ENCODE peak calls at places on chromosomes 2 and 18, in six cellular contexts. One of them, this sample, is unnamed.

GRCh38 chr2:225608136-225608535 is 208.6 kb downstream of the NYAP2 start:
- DNase-seq in epithelial cell of esophagus: no peak
- DNase-seq in GM13977: no peak
- DNase-seq in CD4-positive, alpha-beta T cell: no peak
- DNase-seq in fibroblast of the aortic adventitia: no peak
- DNase-seq in foreskin fibroblast: no peak
- DNase-seq in this sample: no peak

GRCh38 chr2:132871829-132872228 is 201.8 kb upstream of the LYPD1 start:
- DNase-seq in CD4-positive, alpha-beta T cell: no peak
- DNase-seq in foreskin fibroblast: no peak
- DNase-seq in epithelial cell of esophagus: no peak
- DNase-seq in GM13977: no peak
- DNase-seq in fibroblast of the aortic adventitia: no peak
- DNase-seq in this sample: no peak

GRCh38 chr18:42196651-42197050 is 241.6 kb downstream of the PIK3C3 start:
- DNase-seq in fibroblast of the aortic adventitia: no peak
- DNase-seq in GM13977: no peak
- DNase-seq in CD4-positive, alpha-beta T cell: no peak
- DNase-seq in foreskin fibroblast: no peak
- DNase-seq in epithelial cell of esophagus: no peak
- DNase-seq in this sample: no peak

GRCh38 chr2:55519908-55520885 is 679 bp downstream of the CFAP36 start:
- DNase-seq in GM13977: peak; percentile 6
- DNase-seq in fibroblast of the aortic adventitia: peak; percentile 31
- DNase-seq in foreskin fibroblast: peak; percentile 16
- DNase-seq in epithelial cell of esophagus: peak; percentile 34
- DNase-seq in CD4-positive, alpha-beta T cell: peak; percentile 48
- DNase-seq in this sample: no peak

GRCh38 chr18:80200932-80201672 is 46.2 kb downstream of the PARD6G start:
- DNase-seq in fibroblast of the aortic adventitia: no peak
- DNase-seq in CD4-positive, alpha-beta T cell: no peak
- DNase-seq in GM13977: no peak
- DNase-seq in foreskin fibroblast: no peak
- DNase-seq in epithelial cell of esophagus: no peak
- DNase-seq in this sample: no peak

GRCh38 chr2:56741601-56742102 is 557.9 kb downstream of the CCDC85A start:
- DNase-seq in foreskin fibroblast: peak; percentile 52
- DNase-seq in GM13977: no peak
- DNase-seq in CD4-positive, alpha-beta T cell: no peak
- DNase-seq in epithelial cell of esophagus: peak; percentile 91
- DNase-seq in fibroblast of the aortic adventitia: peak; percentile 88
- DNase-seq in this sample: no peak

GRCh38 chr2:235394278-235394828 is 99.5 kb upstream of the AGAP1 start:
- DNase-seq in GM13977: no peak
- DNase-seq in fibroblast of the aortic adventitia: peak; percentile 47
- DNase-seq in epithelial cell of esophagus: peak; percentile 74
- DNase-seq in CD4-positive, alpha-beta T cell: no peak
- DNase-seq in foreskin fibroblast: peak; percentile 30
- DNase-seq in this sample: no peak

GRCh38 chr2:210363876-210364275 is 48.9 kb upstream of the MYL1 start:
- DNase-seq in GM13977: no peak
- DNase-seq in epithelial cell of esophagus: no peak
- DNase-seq in CD4-positive, alpha-beta T cell: no peak
- DNase-seq in foreskin fibroblast: no peak
- DNase-seq in fibroblast of the aortic adventitia: no peak
- DNase-seq in this sample: no peak

GRCh38 chr18:33010149-33010548 is 237.3 kb upstream of the KLHL14 start:
- DNase-seq in fibroblast of the aortic adventitia: no peak
- DNase-seq in GM13977: no peak
- DNase-seq in epithelial cell of esophagus: no peak
- DNase-seq in foreskin fibroblast: no peak
- DNase-seq in CD4-positive, alpha-beta T cell: no peak
- DNase-seq in this sample: no peak

GRCh38 chr2:75276093-75277055 is 77.1 kb upstream of the TACR1 start:
- DNase-seq in epithelial cell of esophagus: peak; percentile 78
- DNase-seq in foreskin fibroblast: peak; percentile 51
- DNase-seq in CD4-positive, alpha-beta T cell: no peak
- DNase-seq in GM13977: no peak
- DNase-seq in fibroblast of the aortic adventitia: peak; percentile 51
- DNase-seq in this sample: no peak

GRCh38 chr2:46825231-46825957 is 90.2 kb downstream of the MCFD2 start:
- DNase-seq in CD4-positive, alpha-beta T cell: no peak
- DNase-seq in foreskin fibroblast: no peak
- DNase-seq in fibroblast of the aortic adventitia: no peak
- DNase-seq in epithelial cell of esophagus: no peak
- DNase-seq in GM13977: no peak
- DNase-seq in this sample: no peak

GRCh38 chr2:74816540-74817331 is 17.2 kb upstream of the HK2 start:
- DNase-seq in epithelial cell of esophagus: no peak
- DNase-seq in fibroblast of the aortic adventitia: no peak
- DNase-seq in GM13977: no peak
- DNase-seq in foreskin fibroblast: no peak
- DNase-seq in CD4-positive, alpha-beta T cell: no peak
- DNase-seq in this sample: no peak

GRCh38 chr18:9413586-9413985 is 61.7 kb upstream of the RALBP1 start:
- DNase-seq in fibroblast of the aortic adventitia: peak; percentile 55
- DNase-seq in foreskin fibroblast: peak; percentile 92
- DNase-seq in CD4-positive, alpha-beta T cell: no peak
- DNase-seq in GM13977: no peak
- DNase-seq in epithelial cell of esophagus: peak; percentile 10
- DNase-seq in this sample: no peak

GRCh38 chr2:158297606-158298005 is 158.9 kb downstream of the CCDC148 start:
- DNase-seq in epithelial cell of esophagus: peak; percentile 82
- DNase-seq in foreskin fibroblast: no peak
- DNase-seq in fibroblast of the aortic adventitia: peak; percentile 8
- DNase-seq in CD4-positive, alpha-beta T cell: no peak
- DNase-seq in GM13977: no peak
- DNase-seq in this sample: no peak

GRCh38 chr2:235168174-235168979 is 216.6 kb downstream of the SH3BP4 start:
- DNase-seq in CD4-positive, alpha-beta T cell: no peak
- DNase-seq in fibroblast of the aortic adventitia: no peak
- DNase-seq in GM13977: no peak
- DNase-seq in epithelial cell of esophagus: no peak
- DNase-seq in foreskin fibroblast: no peak
- DNase-seq in this sample: no peak

GRCh38 chr2:86632672-86633071 is 9.0 kb upstream of the RNF103 start:
- DNase-seq in fibroblast of the aortic adventitia: no peak
- DNase-seq in CD4-positive, alpha-beta T cell: no peak
- DNase-seq in GM13977: no peak
- DNase-seq in epithelial cell of esophagus: no peak
- DNase-seq in foreskin fibroblast: no peak
- DNase-seq in this sample: no peak

GRCh38 chr2:138919336-138919735 is 139.1 kb upstream of the NXPH2 start:
- DNase-seq in GM13977: no peak
- DNase-seq in fibroblast of the aortic adventitia: no peak
- DNase-seq in foreskin fibroblast: no peak
- DNase-seq in CD4-positive, alpha-beta T cell: no peak
- DNase-seq in epithelial cell of esophagus: no peak
- DNase-seq in this sample: no peak

GRCh38 chr2:230976671-230977171 is 19.2 kb upstream of the SPATA3 start:
- DNase-seq in GM13977: no peak
- DNase-seq in foreskin fibroblast: no peak
- DNase-seq in fibroblast of the aortic adventitia: no peak
- DNase-seq in CD4-positive, alpha-beta T cell: no peak
- DNase-seq in epithelial cell of esophagus: no peak
- DNase-seq in this sample: no peak

GRCh38 chr2:121253021-121253673 is 31.9 kb downstream of the TFCP2L1 start:
- DNase-seq in GM13977: no peak
- DNase-seq in foreskin fibroblast: no peak
- DNase-seq in epithelial cell of esophagus: no peak
- DNase-seq in fibroblast of the aortic adventitia: no peak
- DNase-seq in CD4-positive, alpha-beta T cell: no peak
- DNase-seq in this sample: no peak

GRCh38 chr18:57728941-57729511 is 74.1 kb downstream of the ATP8B1 start:
- DNase-seq in epithelial cell of esophagus: peak; percentile 95
- DNase-seq in foreskin fibroblast: no peak
- DNase-seq in fibroblast of the aortic adventitia: peak; percentile 32
- DNase-seq in CD4-positive, alpha-beta T cell: no peak
- DNase-seq in GM13977: no peak
- DNase-seq in this sample: no peak

GRCh38 chr2:158004131-158004530 is 97.5 kb upstream of the UPP2 start:
- DNase-seq in fibroblast of the aortic adventitia: no peak
- DNase-seq in epithelial cell of esophagus: peak; percentile 38
- DNase-seq in foreskin fibroblast: peak; percentile 16
- DNase-seq in CD4-positive, alpha-beta T cell: no peak
- DNase-seq in GM13977: no peak
- DNase-seq in this sample: no peak

GRCh38 chr2:96875498-96876035 is 5.7 kb upstream of the SEMA4C start:
- DNase-seq in GM13977: no peak
- DNase-seq in fibroblast of the aortic adventitia: no peak
- DNase-seq in CD4-positive, alpha-beta T cell: no peak
- DNase-seq in epithelial cell of esophagus: no peak
- DNase-seq in foreskin fibroblast: no peak
- DNase-seq in this sample: no peak

GRCh38 chr2:239601201-239601851 is 200.5 kb upstream of the HDAC4 start:
- DNase-seq in CD4-positive, alpha-beta T cell: no peak
- DNase-seq in GM13977: no peak
- DNase-seq in fibroblast of the aortic adventitia: no peak
- DNase-seq in epithelial cell of esophagus: no peak
- DNase-seq in foreskin fibroblast: no peak
- DNase-seq in this sample: peak; percentile 28

GRCh38 chr2:237092920-237093781 is 7.5 kb downstream of the COPS8 start:
- DNase-seq in epithelial cell of esophagus: peak; percentile 75
- DNase-seq in GM13977: no peak
- DNase-seq in CD4-positive, alpha-beta T cell: no peak
- DNase-seq in foreskin fibroblast: peak; percentile 73
- DNase-seq in fibroblast of the aortic adventitia: peak; percentile 89
- DNase-seq in this sample: no peak

GRCh38 chr2:159897081-159897480 is 99.1 kb upstream of the CD302 start:
- DNase-seq in epithelial cell of esophagus: no peak
- DNase-seq in GM13977: no peak
- DNase-seq in fibroblast of the aortic adventitia: no peak
- DNase-seq in CD4-positive, alpha-beta T cell: no peak
- DNase-seq in foreskin fibroblast: no peak
- DNase-seq in this sample: no peak

GRCh38 chr2:100861340-100861739 is 41.4 kb downstream of the NPAS2 start:
- DNase-seq in epithelial cell of esophagus: no peak
- DNase-seq in fibroblast of the aortic adventitia: no peak
- DNase-seq in CD4-positive, alpha-beta T cell: no peak
- DNase-seq in GM13977: no peak
- DNase-seq in foreskin fibroblast: no peak
- DNase-seq in this sample: no peak

GRCh38 chr2:50712569-50712968 is 319.4 kb downstream of the NRXN1 start:
- DNase-seq in CD4-positive, alpha-beta T cell: no peak
- DNase-seq in foreskin fibroblast: no peak
- DNase-seq in fibroblast of the aortic adventitia: no peak
- DNase-seq in GM13977: no peak
- DNase-seq in epithelial cell of esophagus: no peak
- DNase-seq in this sample: no peak

GRCh38 chr2:238100049-238100820 is at the start of gene ESPNL:
- DNase-seq in fibroblast of the aortic adventitia: no peak
- DNase-seq in epithelial cell of esophagus: peak; percentile 20
- DNase-seq in GM13977: no peak
- DNase-seq in foreskin fibroblast: no peak
- DNase-seq in CD4-positive, alpha-beta T cell: peak; percentile 32
- DNase-seq in this sample: no peak

GRCh38 chr2:177906041-177906718 is 166.4 kb downstream of the PDE11A start:
- DNase-seq in fibroblast of the aortic adventitia: peak; percentile 49
- DNase-seq in epithelial cell of esophagus: peak; percentile 69
- DNase-seq in GM13977: peak; percentile 48
- DNase-seq in CD4-positive, alpha-beta T cell: peak; percentile 54
- DNase-seq in foreskin fibroblast: no peak
- DNase-seq in this sample: peak; percentile 27

GRCh38 chr2:185979546-185980071 is 241.0 kb downstream of the FSIP2 start:
- DNase-seq in fibroblast of the aortic adventitia: no peak
- DNase-seq in foreskin fibroblast: no peak
- DNase-seq in epithelial cell of esophagus: peak; percentile 97
- DNase-seq in GM13977: no peak
- DNase-seq in CD4-positive, alpha-beta T cell: no peak
- DNase-seq in this sample: no peak

GRCh38 chr2:11698009-11698922 is 28.3 kb upstream of the NTSR2 start:
- DNase-seq in fibroblast of the aortic adventitia: peak; percentile 76
- DNase-seq in foreskin fibroblast: peak; percentile 81
- DNase-seq in CD4-positive, alpha-beta T cell: no peak
- DNase-seq in epithelial cell of esophagus: no peak
- DNase-seq in GM13977: no peak
- DNase-seq in this sample: no peak
- TF ChIP-seq CTCF in fibroblast of the aortic adventitia: peak; percentile 26
- TF ChIP-seq CTCF in foreskin fibroblast: no peak
- TF ChIP-seq CTCF in CD4-positive, alpha-beta T cell: no peak
- TF ChIP-seq CTCF in epithelial cell of esophagus: no peak
- TF ChIP-seq CTCF in GM13977: no peak
- TF ChIP-seq CTCF in this sample: no peak

DNA sequence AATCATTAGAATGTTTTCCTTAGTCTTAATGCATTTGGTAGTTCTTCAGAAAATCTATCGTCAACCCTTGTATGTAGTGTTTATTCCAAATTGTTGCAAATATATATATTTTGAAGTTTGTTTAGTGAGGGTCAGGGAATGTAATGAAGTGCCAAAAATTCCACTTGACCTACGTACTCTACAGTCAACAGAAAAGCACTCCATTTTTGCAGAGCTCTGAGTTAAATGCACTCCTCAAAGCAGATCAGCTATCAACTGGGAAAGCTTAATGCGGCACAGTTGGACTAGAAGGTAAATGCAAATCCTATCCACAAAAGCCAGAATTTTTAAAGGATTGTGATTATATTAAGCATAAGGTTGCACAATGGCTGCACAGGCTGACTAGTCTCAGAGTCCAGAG is 577.1 kb downstream of the ARHGAP15 start:
- DNase-seq in fibroblast of the aortic adventitia: no peak
- DNase-seq in epithelial cell of esophagus: no peak
- DNase-seq in CD4-positive, alpha-beta T cell: no peak
- DNase-seq in GM13977: no peak
- DNase-seq in foreskin fibroblast: no peak
- DNase-seq in this sample: no peak
- TF ChIP-seq CTCF in fibroblast of the aortic adventitia: no peak
- TF ChIP-seq CTCF in epithelial cell of esophagus: no peak
- TF ChIP-seq CTCF in CD4-positive, alpha-beta T cell: no peak
- TF ChIP-seq CTCF in GM13977: no peak
- TF ChIP-seq CTCF in foreskin fibroblast: no peak
- TF ChIP-seq CTCF in this sample: no peak

GRCh38 chr2:217969588-217969987 is 33.2 kb downstream of the TNS1 start:
- DNase-seq in fibroblast of the aortic adventitia: no peak
- DNase-seq in CD4-positive, alpha-beta T cell: no peak
- DNase-seq in epithelial cell of esophagus: no peak
- DNase-seq in GM13977: no peak
- DNase-seq in foreskin fibroblast: no peak
- DNase-seq in this sample: no peak
- TF ChIP-seq CTCF in fibroblast of the aortic adventitia: no peak
- TF ChIP-seq CTCF in CD4-positive, alpha-beta T cell: no peak
- TF ChIP-seq CTCF in epithelial cell of esophagus: no peak
- TF ChIP-seq CTCF in GM13977: no peak
- TF ChIP-seq CTCF in foreskin fibroblast: no peak
- TF ChIP-seq CTCF in this sample: no peak

GRCh38 chr2:191476901-191477300 is 201.0 kb upstream of the NABP1 start:
- DNase-seq in fibroblast of the aortic adventitia: no peak
- DNase-seq in GM13977: no peak
- DNase-seq in CD4-positive, alpha-beta T cell: no peak
- DNase-seq in foreskin fibroblast: no peak
- DNase-seq in epithelial cell of esophagus: no peak
- DNase-seq in this sample: no peak
- TF ChIP-seq CTCF in fibroblast of the aortic adventitia: no peak
- TF ChIP-seq CTCF in GM13977: no peak
- TF ChIP-seq CTCF in CD4-positive, alpha-beta T cell: no peak
- TF ChIP-seq CTCF in foreskin fibroblast: no peak
- TF ChIP-seq CTCF in epithelial cell of esophagus: no peak
- TF ChIP-seq CTCF in this sample: no peak